ENCODE peak calls at places on chromosomes 4 and X, in six cellular contexts. U, Y, H, N, T and F are unnamed samples.
A peak's percentile ranks its signal among the peaks of the same experiment; 100 is the strongest.

GRCh38 chr4:99507762-99508161 is 3.1 kb upstream of the C4orf17 start:
- DNase-seq in Y (peak; percentile 10), H (peak; percentile 35), T (no peak), U (peak; percentile 26), N (no peak), F (no peak)

GRCh38 chr4:146335763-146336412 is 121.5 kb downstream of the REELD1 start:
- DNase-seq in T (no peak), N (no peak), H (peak; percentile 47), U (no peak), Y (no peak), F (no peak)

GRCh38 chrX:49198540-49199314 is 1.3 kb downstream of the SYP start:
- DNase-seq in N (no peak), T (no peak), Y (no peak), U (no peak), H (no peak), F (no peak)

GRCh38 chrX:8591526-8591925 is 126.9 kb downstream of the VCX3B start:
- DNase-seq in N (no peak), T (no peak), Y (no peak), U (no peak), H (no peak), F (no peak)

GRCh38 chrX:19799319-19800182 is 87.8 kb downstream of the SH3KBP1 start:
- DNase-seq in U (no peak), T (no peak), Y (peak; percentile 31), N (no peak), H (no peak), F (no peak)

GRCh38 chr4:81142744-81143143 is 72.3 kb downstream of the PRKG2 start:
- DNase-seq in T (no peak), N (no peak), H (peak; percentile 28), U (peak; percentile 14), Y (no peak), F (no peak)

GRCh38 chr4:179112441-179113170 is 1670.4 kb upstream of the AGA start:
- DNase-seq in T (no peak), U (no peak), N (no peak), Y (no peak), H (no peak), F (no peak)

GRCh38 chr4:2482693-2483092 is 13.8 kb downstream of the RNF4 start:
- DNase-seq in U (no peak), H (no peak), Y (no peak), T (no peak), N (no peak), F (no peak)

GRCh38 chr4:16264798-16265197 is 38.5 kb upstream of the TAPT1 start:
- DNase-seq in T (peak; percentile 67), U (peak; percentile 25), Y (no peak), H (peak; percentile 24), N (no peak), F (no peak)

GRCh38 chrX:25012433-25012735 is 3.4 kb downstream of the ARX start:
- DNase-seq in T (peak; percentile 31), U (no peak), N (peak; percentile 85), H (no peak), Y (no peak), F (no peak)

GRCh38 chrX:104430720-104431119 is 135.3 kb upstream of the IL1RAPL2 start:
- DNase-seq in T (no peak), Y (no peak), U (peak; percentile 26), H (peak; percentile 79), N (no peak), F (no peak)

GRCh38 chr4:19051751-19052296 is 1030.3 kb upstream of the LCORL start:
- DNase-seq in T (no peak), H (no peak), Y (no peak), U (no peak), N (no peak), F (no peak)

GRCh38 chr4:77015390-77015789 is 60.4 kb downstream of the CCNI start:
- DNase-seq in Y (no peak), U (no peak), N (peak; percentile 68), H (peak; percentile 20), T (no peak), F (no peak)

GRCh38 chrX:43559643-43560042 is 96.5 kb upstream of the MAOA start:
- DNase-seq in U (peak; percentile 20), N (peak; percentile 91), H (peak; percentile 30), T (peak; percentile 49), Y (no peak), F (no peak)

GRCh38 chr4:95643627-95644026 is 94.9 kb upstream of the UNC5C start:
- DNase-seq in H (no peak), Y (no peak), T (no peak), N (no peak), U (no peak), F (no peak)

GRCh38 chrX:72030431-72030830 is 101.3 kb downstream of the RTL5 start:
- DNase-seq in N (no peak), T (no peak), Y (no peak), U (no peak), H (no peak), F (no peak)

GRCh38 chr4:102345795-102346100 is 466 bp upstream of the SLC39A8 start:
- DNase-seq in T (no peak), N (no peak), Y (no peak), U (no peak), H (peak; percentile 9), F (no peak)

GRCh38 chrX:45596190-45596808 is 395.6 kb upstream of the DIPK2B start:
- DNase-seq in N (no peak), H (no peak), U (no peak), Y (no peak), T (no peak), F (no peak)

GRCh38 chrX:137195991-137196390 is 162.2 kb upstream of the GPR101 start:
- DNase-seq in T (no peak), U (no peak), N (no peak), Y (no peak), H (no peak), F (no peak)

GRCh38 chr4:24214796-24215195 is 324.9 kb upstream of the PPARGC1A start:
- DNase-seq in N (no peak), T (no peak), Y (no peak), H (no peak), U (no peak), F (no peak)

GRCh38 chr4:1115528-1116293 is 2.3 kb upstream of the RNF212 start:
- DNase-seq in Y (no peak), H (no peak), T (no peak), U (peak; percentile 6), N (no peak), F (no peak)

GRCh38 chr4:188008377-188008776 is 12.8 kb downstream of the ZFP42 start:
- DNase-seq in N (no peak), T (peak; percentile 5), Y (no peak), H (peak; percentile 84), U (peak; percentile 49), F (no peak)

GRCh38 chr4:119498520-119498919 is 130.1 kb downstream of the PDE5A start:
- DNase-seq in H (no peak), T (peak; percentile 13), Y (no peak), N (peak; percentile 45), U (no peak), F (no peak)

GRCh38 chr4:56026596-56026995 is 77.9 kb downstream of the CEP135 start:
- DNase-seq in U (peak; percentile 42), N (no peak), Y (no peak), T (no peak), H (peak; percentile 41), F (no peak)

DNA sequence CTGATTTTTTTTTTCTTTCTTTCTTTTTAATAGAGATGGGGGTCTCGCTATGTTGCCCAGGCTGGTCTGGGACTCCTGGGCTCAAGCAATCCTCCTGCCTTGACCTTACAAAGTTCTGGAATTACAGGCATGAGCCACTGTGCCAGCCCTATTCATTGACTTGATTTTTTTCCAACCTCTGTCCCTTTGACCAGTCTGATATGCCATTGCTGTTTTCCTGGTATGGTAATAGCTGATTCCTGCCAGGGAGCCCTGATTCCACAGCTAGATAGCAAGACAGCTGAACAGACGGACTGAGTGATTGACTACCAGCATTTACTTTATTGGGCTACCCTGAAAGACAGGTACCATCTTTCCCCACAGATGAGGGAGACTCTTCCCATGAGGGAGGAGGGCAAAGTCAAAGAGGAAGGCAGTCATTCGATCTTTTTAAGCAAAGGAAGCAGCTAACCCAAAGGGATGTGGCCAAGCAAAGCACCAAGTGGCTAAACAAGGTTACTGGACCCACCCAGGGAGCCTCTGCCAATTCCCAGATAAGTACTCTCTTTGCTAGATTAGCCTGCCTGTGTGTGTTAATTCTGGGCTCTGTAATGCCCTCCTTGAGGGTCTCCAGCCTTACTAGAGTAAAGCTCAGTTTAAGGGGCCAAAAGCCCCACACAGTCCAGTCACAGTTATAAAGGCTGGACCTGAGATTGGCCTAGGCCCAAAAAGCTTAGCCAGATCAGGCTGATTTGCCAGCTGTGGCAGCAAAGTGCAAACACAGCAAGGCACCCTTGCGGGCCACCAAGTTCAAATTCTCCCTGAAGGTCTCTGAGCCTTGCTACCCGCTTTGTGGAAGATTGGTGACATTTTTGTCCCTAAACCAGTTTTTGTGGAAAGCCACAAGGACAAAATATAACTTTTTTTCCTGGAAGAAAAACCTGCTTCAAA is 192.4 kb upstream of the GPC4 start:
- DNase-seq in N (no peak), Y (no peak), H (no peak), T (no peak), U (no peak), F (no peak)
- TF ChIP-seq CTCF in N (peak; percentile 23), Y (no peak), H (no peak), T (no peak), U (no peak), F (no peak)

GRCh38 chr4:149741186-149741831 is 74.3 kb downstream of the IQCM start:
- DNase-seq in Y (no peak), N (no peak), H (no peak), T (no peak), U (no peak), F (no peak)
- TF ChIP-seq CTCF in Y (no peak), N (no peak), H (no peak), T (no peak), U (no peak), F (no peak)

DNA sequence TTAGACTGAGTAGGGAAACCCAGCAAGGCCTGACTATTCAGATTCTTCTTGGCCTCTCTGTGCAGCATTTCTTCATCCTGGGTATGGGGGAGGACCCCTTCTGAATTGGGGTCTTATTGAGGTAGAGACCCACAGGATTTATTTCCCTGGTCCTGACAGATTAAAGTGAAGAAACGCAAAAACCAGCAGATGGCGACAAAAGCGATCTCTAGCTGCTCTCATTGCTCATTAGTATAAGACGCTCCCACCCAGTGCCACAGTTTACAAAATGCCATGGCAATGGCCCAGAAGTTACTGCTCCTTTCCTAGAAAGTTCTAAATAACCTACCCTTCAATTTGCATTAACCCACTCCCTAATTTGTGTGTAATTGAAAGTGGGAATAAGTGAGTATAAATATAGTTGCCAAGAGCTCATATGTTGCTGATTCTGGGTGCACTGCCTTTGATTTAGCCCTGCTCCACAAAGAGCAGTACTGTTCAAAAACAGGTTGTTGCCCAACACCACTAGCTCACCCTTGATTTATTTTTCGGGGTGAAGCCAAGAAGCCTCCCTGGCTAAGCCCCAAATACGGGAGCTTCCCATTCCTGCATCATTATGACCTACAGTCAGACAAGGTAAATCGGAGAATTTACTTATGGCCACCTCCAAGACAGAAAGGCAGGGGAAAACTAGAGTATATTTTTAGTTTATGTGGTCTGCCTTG is 3.7 kb upstream of the BEX4 start:
- DNase-seq in U (peak; percentile 15), Y (peak; percentile 13), N (peak; percentile 83), H (peak; percentile 13), T (peak; percentile 48), F (no peak)
- TF ChIP-seq CTCF in U (peak; percentile 51), Y (peak; percentile 41), N (peak; percentile 76), H (peak; percentile 35), T (peak; percentile 51), F (peak; percentile 60)

DNA sequence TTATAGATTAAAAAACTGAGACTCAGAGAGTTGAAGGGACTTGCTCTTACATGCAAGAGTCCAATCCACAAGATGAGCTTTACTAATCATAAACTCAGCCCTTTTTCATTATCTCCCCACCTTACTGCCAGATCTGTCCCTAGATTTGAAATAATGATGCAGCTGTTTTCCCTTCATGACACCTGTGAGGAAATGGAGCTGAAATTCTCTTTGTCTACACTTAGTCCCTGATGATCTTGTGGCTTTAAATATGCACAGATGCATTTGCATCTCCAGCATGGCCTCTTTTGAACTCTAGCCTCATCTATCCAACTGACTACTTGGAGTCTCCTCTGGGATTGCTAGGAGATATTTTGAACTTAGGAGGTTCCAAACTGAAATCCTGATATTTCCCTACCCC is 188.9 kb upstream of the AFF2 start:
- DNase-seq in H (no peak), Y (no peak), T (peak; percentile 2), U (no peak), N (no peak), F (no peak)
- TF ChIP-seq CTCF in H (no peak), Y (no peak), T (no peak), U (no peak), N (no peak), F (no peak)